ENCODE peak calls at places on chromosomes 13 and 19, in eight cellular contexts. E, K, T, J, S, Y, O and Q are unnamed samples. For H3K27me3, the result is how much of the 10 kb centered on the place peaks cover.

GRCh38 chr13:110062077-110062776 is 244.7 kb downstream of the COL4A1 start:
- DNase-seq in E (peak), K (no peak), T (no peak), J (peak), S (no peak), Y (no peak), O (no peak), Q (no peak)

GRCh38 chr19:48745208-48745995 is 1.3 kb downstream of the IZUMO1 start:
- DNase-seq in E (no peak), K (peak), T (no peak), J (no peak), S (no peak), Y (peak), O (peak), Q (no peak)

GRCh38 chr19:55683449-55684261 is 8.6 kb downstream of the EPN1 start:
- DNase-seq in E (no peak), K (no peak), T (no peak), J (no peak), S (no peak), Y (no peak), O (no peak), Q (no peak)

GRCh38 chr13:48580185-48580803 is 47.4 kb upstream of the RCBTB2 start:
- DNase-seq in E (peak), K (peak), T (peak), J (no peak), S (peak), Y (peak), O (peak), Q (peak)

GRCh38 chr13:28753208-28753892 is 34.6 kb upstream of the SLC46A3 start:
- DNase-seq in E (peak), K (peak), T (peak), J (peak), S (peak), Y (no peak), O (no peak), Q (no peak)

GRCh38 chr13:63208811-63209210 is 1793.2 kb upstream of the PCDH20 start:
- DNase-seq in E (no peak), K (no peak), T (no peak), J (no peak), S (no peak), Y (no peak), O (no peak), Q (no peak)

GRCh38 chr19:43790587-43790986 is 9.8 kb upstream of the KCNN4 start:
- DNase-seq in E (no peak), K (no peak), T (no peak), J (no peak), S (no peak), Y (no peak), O (no peak), Q (no peak)

GRCh38 chr19:16376649-16377048 is 52.0 kb downstream of the KLF2 start:
- DNase-seq in E (no peak), K (peak), T (no peak), J (no peak), S (no peak), Y (peak), O (no peak), Q (no peak)

GRCh38 chr19:29712744-29713516 is 2.1 kb downstream of the C19orf12 start:
- DNase-seq in E (no peak), K (no peak), T (no peak), J (no peak), S (no peak), Y (no peak), O (no peak), Q (no peak)

GRCh38 chr13:74067818-74068217 is 66.4 kb downstream of the KLF12 start:
- DNase-seq in E (no peak), K (no peak), T (no peak), J (no peak), S (no peak), Y (no peak), O (no peak), Q (no peak)

GRCh38 chr19:7292950-7293794 is 1.0 kb downstream of the INSR start:
- DNase-seq in E (peak), K (peak), T (no peak), J (peak), S (no peak), Y (peak), O (no peak), Q (peak)

GRCh38 chr19:56304243-56304642 is 10.4 kb downstream of the ZSCAN5A start:
- DNase-seq in E (no peak), K (no peak), T (no peak), J (no peak), S (no peak), Y (no peak), O (no peak), Q (no peak)

GRCh38 chr19:22918221-22918620 is 84.8 kb downstream of the ZNF728 start:
- DNase-seq in E (no peak), K (no peak), T (no peak), J (no peak), S (no peak), Y (no peak), O (no peak), Q (no peak)

GRCh38 chr13:91158015-91158390 is 189.5 kb upstream of the MIR17HG start:
- DNase-seq in E (no peak), K (no peak), T (no peak), J (no peak), S (no peak), Y (no peak), O (no peak), Q (no peak)

GRCh38 chr13:111316161-111316730 is 4.2 kb upstream of the TEX29 start:
- DNase-seq in E (no peak), K (no peak), T (no peak), J (no peak), S (no peak), Y (no peak), O (no peak), Q (no peak)

GRCh38 chr13:39481493-39481892 is 121.5 kb downstream of the LHFPL6 start:
- DNase-seq in E (no peak), K (no peak), T (no peak), J (no peak), S (no peak), Y (no peak), O (no peak), Q (no peak)

GRCh38 chr19:41813911-41814310 is 17.5 kb downstream of the CEACAM3 start:
- DNase-seq in E (no peak), K (no peak), T (no peak), J (no peak), S (no peak), Y (no peak), O (no peak), Q (no peak)

GRCh38 chr13:53048880-53049279 is 20.3 kb downstream of the OLFM4 start:
- DNase-seq in E (no peak), K (no peak), T (no peak), J (no peak), S (no peak), Y (no peak), O (no peak), Q (no peak)

GRCh38 chr19:10230904-10231623 is at the start of gene S1PR2:
- DNase-seq in E (peak), K (peak), T (peak), J (peak), S (no peak), Y (peak), O (peak), Q (peak)

DNA sequence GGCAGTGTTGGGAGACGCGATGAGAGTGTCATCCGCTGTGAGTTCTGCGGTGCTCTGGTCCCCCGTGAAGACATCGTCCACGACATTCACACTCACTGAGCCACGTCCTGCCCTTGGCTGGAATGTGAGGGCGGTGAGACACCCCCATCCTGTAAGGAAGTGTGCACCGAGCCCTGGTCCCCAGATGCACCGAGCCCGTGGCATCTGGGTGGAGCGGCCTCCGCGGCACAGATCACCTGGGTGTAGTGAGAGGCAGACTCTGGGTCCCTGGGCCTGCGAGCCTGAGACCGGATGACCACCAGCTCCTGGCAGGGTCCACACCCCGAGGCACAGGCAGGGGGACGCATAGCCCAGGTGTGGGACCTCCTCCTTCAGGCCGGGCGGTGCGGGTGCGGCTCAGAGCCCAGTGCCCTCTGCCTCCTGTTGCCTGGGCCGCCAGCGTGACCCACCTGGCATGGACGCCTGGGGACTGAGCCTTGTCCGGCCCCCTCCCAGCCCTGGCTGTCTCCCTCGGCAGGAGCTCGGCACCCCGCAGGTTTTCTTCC is 12.4 kb downstream of the MCF2L start:
- DNase-seq in E (no peak), K (peak), T (no peak), J (no peak), S (no peak), Y (no peak), O (no peak), Q (no peak)
- H3K27me3 ChIP-seq in E (under half), K (under half), T (under half), J (under half), S (under half), Y (under half), O (under half), Q (under half)

DNA sequence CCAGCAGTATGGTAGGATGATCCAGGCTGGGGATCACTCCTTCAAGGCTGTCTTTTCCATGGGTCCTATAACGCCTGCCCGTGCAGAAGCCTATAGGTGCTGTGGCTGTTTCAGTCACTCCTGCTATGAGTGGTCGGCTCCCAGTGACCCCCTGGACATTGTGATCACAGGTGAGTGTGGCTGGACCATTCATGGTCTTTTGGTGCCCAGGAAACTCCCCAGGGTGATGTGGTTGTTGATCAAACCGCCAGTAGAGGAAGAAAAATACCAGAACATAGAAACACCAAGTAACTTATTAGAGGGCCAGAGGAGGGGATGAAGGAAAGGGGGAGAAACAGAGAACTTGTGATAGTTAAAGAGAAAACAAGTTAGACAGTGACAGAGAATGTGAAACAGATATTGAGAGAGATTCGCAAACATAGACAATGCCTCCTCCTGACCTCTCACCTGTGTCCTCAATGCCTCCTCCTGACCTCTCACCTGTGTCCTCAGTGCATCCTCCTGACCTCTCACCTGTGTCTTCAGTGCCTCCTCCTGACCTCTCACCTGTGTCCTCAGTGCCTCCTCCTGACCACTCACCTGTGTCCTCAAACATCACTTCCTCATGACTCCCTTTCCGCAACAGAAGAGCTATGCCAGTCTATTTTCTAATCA is 19.4 kb downstream of the LAIR2 start:
- DNase-seq in E (no peak), K (no peak), T (no peak), J (no peak), S (no peak), Y (no peak), O (no peak), Q (no peak)
- H3K27me3 ChIP-seq in E (under half), K (under half), T (under half), J (under half), S (under half), Y (under half), O (under half), Q (under half)

DNA sequence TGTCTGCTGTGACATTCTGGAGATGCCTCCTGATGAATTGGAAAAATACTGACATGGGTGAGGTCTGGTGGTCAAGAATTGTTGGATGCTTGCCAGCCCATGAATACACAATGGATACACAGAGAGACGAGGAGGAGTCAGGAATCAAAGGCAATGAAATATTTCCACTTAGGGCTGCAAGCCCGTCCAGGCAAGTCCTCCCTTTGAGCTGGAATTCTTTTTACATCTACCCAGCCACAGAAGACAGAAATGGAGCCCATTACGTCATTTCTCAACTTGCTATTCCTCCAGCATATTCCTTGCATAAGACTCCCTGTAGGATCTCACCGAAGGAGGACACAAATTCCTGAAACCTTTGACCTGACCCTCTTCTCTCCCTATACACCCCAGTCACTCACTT is 15.7 kb upstream of the IGFL4 start:
- DNase-seq in E (no peak), K (no peak), T (no peak), J (no peak), S (no peak), Y (no peak), O (no peak), Q (no peak)
- H3K27me3 ChIP-seq in E (half or more), K (under half), T (under half), J (half or more), S (under half), Y (half or more), O (under half), Q (under half)

GRCh38 chr19:1678073-1678472 is 25.7 kb upstream of the TCF3 start:
- DNase-seq in E (no peak), K (no peak), T (no peak), J (no peak), S (no peak), Y (no peak), O (no peak), Q (no peak)

GRCh38 chr19:1684573-1684912 is 32.1 kb upstream of the TCF3 start:
- DNase-seq in E (no peak), K (no peak), T (no peak), J (no peak), S (no peak), Y (no peak), O (no peak), Q (no peak)

GRCh38 chr19:1685046-1685445 is 32.6 kb upstream of the TCF3 start:
- DNase-seq in E (no peak), K (no peak), T (no peak), J (no peak), S (no peak), Y (peak), O (no peak), Q (no peak)

GRCh38 chr19:1683869-1684572 is 31.6 kb upstream of the TCF3 start:
- DNase-seq in E (no peak), K (no peak), T (no peak), J (no peak), S (no peak), Y (peak), O (no peak), Q (no peak)

DNA sequence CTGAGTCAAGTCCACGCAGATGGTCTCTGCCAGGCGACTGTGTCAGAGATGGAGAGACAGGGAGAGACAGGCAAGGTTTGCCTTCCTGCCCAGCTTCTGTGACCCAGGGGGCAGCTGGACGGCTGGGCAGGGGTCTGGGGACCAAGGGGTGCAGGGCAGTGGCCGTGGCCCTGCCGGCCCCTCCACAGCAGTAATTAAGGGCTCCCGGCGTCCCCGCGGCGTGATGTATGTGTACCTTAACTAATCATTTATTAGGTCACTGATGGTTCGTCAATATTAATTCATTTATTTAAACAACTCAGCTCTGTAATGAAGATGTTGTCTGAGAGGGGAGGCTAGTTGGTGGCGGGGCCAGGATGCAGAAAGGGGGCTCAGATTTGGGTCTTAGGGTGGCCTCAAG is 28.6 kb upstream of the TCF3 start:
- DNase-seq in E (no peak), K (no peak), T (no peak), J (no peak), S (no peak), Y (peak), O (no peak), Q (no peak)
- H3K27me3 ChIP-seq in E (half or more), K (under half), T (half or more), J (half or more), S (under half), Y (half or more), O (under half), Q (under half)

DNA sequence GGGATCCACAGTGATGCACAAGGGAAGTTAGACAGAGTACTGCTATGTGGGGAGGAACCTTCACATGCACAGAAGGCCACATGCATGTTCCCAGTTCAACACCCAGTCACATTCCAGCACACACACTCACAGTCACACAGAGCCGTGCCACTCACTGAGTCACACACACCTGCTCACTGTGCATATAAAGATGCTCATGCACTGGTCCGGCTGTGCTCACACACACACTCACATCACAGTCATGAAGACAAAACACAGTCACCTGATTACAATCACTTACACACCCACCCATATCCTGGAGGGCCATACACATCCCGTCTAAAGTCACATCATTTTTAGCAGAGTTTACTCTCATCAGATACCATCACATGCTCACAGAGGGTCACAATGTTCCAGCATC is 478 bp downstream of the CLC start:
- DNase-seq in E (no peak), K (no peak), T (no peak), J (no peak), S (no peak), Y (no peak), O (no peak), Q (no peak)
- H3K27me3 ChIP-seq in E (under half), K (under half), T (under half), J (under half), S (under half), Y (under half), O (under half), Q (under half)

GRCh38 chr19:5395996-5396939 is 55.7 kb upstream of the PTPRS start:
- DNase-seq in E (no peak), K (no peak), T (no peak), J (no peak), S (no peak), Y (no peak), O (no peak), Q (no peak)

GRCh38 chr19:5393088-5393487 is 52.5 kb upstream of the PTPRS start:
- DNase-seq in E (no peak), K (no peak), T (no peak), J (no peak), S (no peak), Y (no peak), O (no peak), Q (no peak)

GRCh38 chr19:5394907-5395505 is 54.4 kb upstream of the PTPRS start:
- DNase-seq in E (no peak), K (peak), T (no peak), J (no peak), S (no peak), Y (no peak), O (no peak), Q (no peak)

GRCh38 chr19:5396963-5397362 is 56.4 kb upstream of the PTPRS start:
- DNase-seq in E (no peak), K (no peak), T (no peak), J (no peak), S (no peak), Y (no peak), O (no peak), Q (no peak)

GRCh38 chr19:5395541-5395940 is 54.9 kb upstream of the PTPRS start:
- DNase-seq in E (no peak), K (no peak), T (no peak), J (no peak), S (no peak), Y (no peak), O (no peak), Q (no peak)
- H3K27me3 ChIP-seq in E (half or more), K (under half), T (under half), J (half or more), S (under half), Y (under half), O (half or more), Q (under half)

GRCh38 chr13:20193142-20193923 is 595 bp upstream of the GJB2 start:
- DNase-seq in E (no peak), K (peak), T (no peak), J (no peak), S (no peak), Y (no peak), O (no peak), Q (no peak)

GRCh38 chr13:20198781-20199180 is 6.0 kb upstream of the GJB2 start:
- DNase-seq in E (no peak), K (no peak), T (no peak), J (no peak), S (no peak), Y (no peak), O (no peak), Q (no peak)

GRCh38 chr13:20195846-20196245 is 3.1 kb upstream of the GJB2 start:
- DNase-seq in E (no peak), K (no peak), T (no peak), J (no peak), S (no peak), Y (no peak), O (no peak), Q (no peak)

GRCh38 chr13:20193924-20194631 is 1.3 kb upstream of the GJB2 start:
- DNase-seq in E (no peak), K (no peak), T (no peak), J (no peak), S (no peak), Y (no peak), O (no peak), Q (no peak)

DNA sequence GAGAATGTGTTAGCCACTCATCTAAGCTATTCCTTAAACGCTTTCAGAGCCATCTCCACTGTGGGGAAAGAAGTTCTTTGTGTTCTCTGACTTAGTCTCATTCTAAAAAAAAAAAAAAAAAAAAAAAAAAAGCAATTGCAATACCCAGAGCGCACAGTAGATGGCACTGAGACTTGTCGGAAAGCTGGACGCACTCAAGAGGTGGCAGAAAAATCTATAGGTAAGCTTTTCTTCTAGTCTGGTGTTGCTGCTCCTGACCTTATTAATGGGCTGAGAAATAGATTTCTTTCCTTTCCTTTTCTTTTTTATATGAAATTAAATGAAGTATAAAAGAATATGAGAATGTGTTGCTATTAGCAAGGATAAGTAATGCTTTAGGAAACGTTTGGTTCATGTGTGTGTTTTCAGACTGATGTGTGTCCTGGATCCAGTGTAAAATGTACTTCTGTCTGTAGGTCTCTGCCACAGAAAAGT is 4.7 kb upstream of the GJB2 start:
- DNase-seq in E (no peak), K (no peak), T (no peak), J (no peak), S (no peak), Y (peak), O (no peak), Q (no peak)
- H3K27me3 ChIP-seq in E (half or more), K (under half), T (half or more), J (under half), S (under half), Y (half or more), O (half or more), Q (under half)

GRCh38 chr19:1471514-1472107 is 7.4 kb downstream of the C19orf25 start:
- DNase-seq in E (no peak), K (no peak), T (no peak), J (peak), S (no peak), Y (no peak), O (no peak), Q (no peak)
- H3K27me3 ChIP-seq in E (half or more), K (half or more), T (half or more), J (half or more), S (under half), Y (under half), O (under half), Q (under half)

GRCh38 chr19:38359242-38360021 is 14.9 kb upstream of the PSMD8 start:
- DNase-seq in E (no peak), K (no peak), T (no peak), J (no peak), S (no peak), Y (no peak), O (no peak), Q (no peak)
- H3K27me3 ChIP-seq in E (half or more), K (under half), T (under half), J (half or more), S (under half), Y (under half), O (under half), Q (under half)